ENCODE peak calls at places on chromosomes 1 and 21, in seven cellular contexts. D, L, T, E, I, Z and N are unnamed samples.

GRCh38 chr1:50369830-50370229 is 53.4 kb downstream of the DMRTA2 start:
- DNase-seq in D (no peak), L (no peak), Z (no peak), T (peak; percentile 5), I (no peak), E (no peak), N (no peak)

GRCh38 chr1:7341145-7341900 is 429.8 kb upstream of the VAMP3 start:
- DNase-seq in L (no peak), T (no peak), Z (no peak), I (no peak), D (peak; percentile 51), E (no peak), N (no peak)

GRCh38 chr1:230287674-230288315 is 138.3 kb downstream of the PGBD5 start:
- DNase-seq in Z (no peak), E (no peak), L (no peak), T (no peak), I (no peak), D (no peak), N (no peak)

GRCh38 chr1:97070366-97070765 is 348.8 kb downstream of the PTBP2 start:
- DNase-seq in T (peak; percentile 23), L (no peak), I (no peak), D (no peak), Z (no peak), E (no peak), N (no peak)

GRCh38 chr1:58874757-58875755 is 91.2 kb upstream of the JUN start:
- DNase-seq in I (no peak), E (no peak), D (peak; percentile 80), L (no peak), T (peak; percentile 31), Z (no peak), N (no peak)

GRCh38 chr1:195763907-195764183 is 844.4 kb downstream of the KCNT2 start:
- DNase-seq in E (no peak), I (no peak), T (no peak), D (no peak), Z (no peak), L (no peak), N (no peak)

GRCh38 chr1:21766210-21766609 is 16.7 kb downstream of the USP48 start:
- DNase-seq in D (no peak), E (no peak), L (no peak), Z (no peak), I (no peak), T (no peak), N (no peak)

GRCh38 chr21:31370893-31371652 is 27.0 kb upstream of the TIAM1 start:
- DNase-seq in Z (no peak), I (no peak), L (no peak), E (no peak), T (peak; percentile 69), D (no peak), N (peak; percentile 66)

GRCh38 chr1:4603317-4604110 is 50.9 kb upstream of the AJAP1 start:
- DNase-seq in T (no peak), E (no peak), I (no peak), L (no peak), D (no peak), Z (no peak), N (no peak)

GRCh38 chr1:209601809-209602657 is 18.5 kb downstream of the CAMK1G start:
- DNase-seq in T (peak; percentile 56), I (no peak), Z (no peak), D (no peak), L (peak; percentile 2), E (peak; percentile 61), N (no peak)

GRCh38 chr1:163090321-163090945 is 21.3 kb downstream of the RGS4 start:
- DNase-seq in L (no peak), T (peak; percentile 87), I (no peak), Z (no peak), D (no peak), E (peak; percentile 22), N (no peak)

GRCh38 chr21:27564684-27565280 is 597.9 kb upstream of the ADAMTS5 start:
- DNase-seq in E (peak; percentile 73), I (no peak), D (peak; percentile 37), Z (no peak), T (peak; percentile 72), L (no peak), N (no peak)

GRCh38 chr1:170885551-170885950 is 49.8 kb upstream of the MROH9 start:
- DNase-seq in I (no peak), L (no peak), D (no peak), E (no peak), Z (no peak), T (peak; percentile 10), N (no peak)

GRCh38 chr1:72636636-72637035 is 354.3 kb upstream of the NEGR1 start:
- DNase-seq in D (no peak), Z (no peak), L (no peak), E (no peak), T (peak; percentile 40), I (no peak), N (no peak)

GRCh38 chr1:107276247-107276646 is 135.4 kb downstream of the NTNG1 start:
- DNase-seq in Z (no peak), I (no peak), E (no peak), T (no peak), D (no peak), L (no peak), N (no peak)

GRCh38 chr1:62530516-62531154 is 66.7 kb upstream of the ANGPTL3 start:
- DNase-seq in T (peak; percentile 9), I (no peak), L (no peak), E (no peak), Z (no peak), D (peak; percentile 28), N (no peak)

GRCh38 chr1:3504151-3504822 is 49.8 kb downstream of the ARHGEF16 start:
- DNase-seq in L (no peak), T (peak; percentile 93), D (peak; percentile 80), I (no peak), E (peak; percentile 92), Z (no peak), N (no peak)

GRCh38 chr1:21911205-21912001 is 25.7 kb downstream of the HSPG2 start:
- DNase-seq in I (no peak), L (no peak), T (peak; percentile 71), E (no peak), D (peak; percentile 70), Z (no peak), N (peak; percentile 86)

GRCh38 chr1:2856821-2857290 is 55.4 kb upstream of the TTC34 start:
- DNase-seq in Z (no peak), T (no peak), D (peak; percentile 5), L (no peak), I (no peak), E (no peak), N (peak; percentile 67)

GRCh38 chr1:212699839-212700596 is at the start of gene BATF3:
- DNase-seq in Z (peak; percentile 51), L (no peak), E (peak; percentile 42), D (peak; percentile 73), I (peak; percentile 48), T (no peak), N (peak; percentile 85)

GRCh38 chr1:21239181-21239580 is 51.1 kb downstream of the ECE1 start:
- DNase-seq in D (no peak), I (no peak), T (no peak), Z (no peak), L (no peak), E (no peak), N (no peak)